ENCODE peak calls at places on chromosome 4, in five cellular contexts. E is HCT116, J is breast epithelium, Z is transverse colon, Y is K562. M is an unnamed sample.

GRCh38 chr4:89111833-89112563 is 665 bp downstream of the TIGD2 start:
- DNase-seq in E (no peak), J (no peak), Z (peak; percentile 25), Y (peak; percentile 32), M (no peak)

GRCh38 chr4:179804440-179804839 is 2362.2 kb upstream of the AGA start:
- DNase-seq in E (no peak), J (no peak), Z (no peak), Y (no peak), M (no peak)

GRCh38 chr4:1104647-1105046 is 8.7 kb downstream of the RNF212 start:
- DNase-seq in E (no peak), J (no peak), Z (no peak), Y (no peak), M (no peak)

GRCh38 chr4:41144812-41145211 is 69.5 kb downstream of the APBB2 start:
- DNase-seq in E (no peak), J (no peak), Z (no peak), Y (no peak), M (no peak)

GRCh38 chr4:145956288-145956890 is 17.8 kb upstream of the ZNF827 start:
- DNase-seq in E (no peak), J (no peak), Z (peak; percentile 30), Y (peak; percentile 51), M (no peak)

GRCh38 chr4:55154933-55155332 is 29.5 kb upstream of the KDR start:
- DNase-seq in E (no peak), J (no peak), Z (no peak), Y (peak; percentile 16), M (no peak)

GRCh38 chr4:79141530-79141929 is 184.3 kb downstream of the NAA11 start:
- DNase-seq in E (no peak), J (no peak), Z (no peak), Y (peak; percentile 11), M (no peak)

GRCh38 chr4:135243960-135244561 is 1042.5 kb upstream of the PABPC4L start:
- DNase-seq in E (no peak), J (no peak), Z (no peak), Y (no peak), M (no peak)

GRCh38 chr4:85565761-85566480 is 91.0 kb downstream of the ARHGAP24 start:
- DNase-seq in E (no peak), J (no peak), Z (no peak), Y (no peak), M (no peak)

GRCh38 chr4:86532851-86533250 is 61.3 kb upstream of the PTPN13 start:
- DNase-seq in E (no peak), J (no peak), Z (no peak), Y (no peak), M (no peak)

GRCh38 chr4:33940281-33940680 is 2304.0 kb downstream of the ARAP2 start:
- DNase-seq in E (no peak), J (no peak), Z (no peak), Y (no peak), M (no peak)

GRCh38 chr4:48698029-48698901 is 81.8 kb downstream of the FRYL start:
- DNase-seq in E (peak; percentile 44), J (no peak), Z (peak; percentile 67), Y (peak; percentile 85), M (no peak)

GRCh38 chr4:105186701-105187158 is 40.1 kb downstream of the TET2 start:
- DNase-seq in E (no peak), J (no peak), Z (no peak), Y (no peak), M (no peak)

GRCh38 chr4:6684656-6685055 is 9.0 kb upstream of the S100P start:
- DNase-seq in E (no peak), J (no peak), Z (no peak), Y (no peak), M (no peak)

GRCh38 chr4:6689506-6689960 is 4.1 kb upstream of the S100P start:
- DNase-seq in E (no peak), J (no peak), Z (peak; percentile 22), Y (no peak), M (no peak)

GRCh38 chr4:6688879-6689505 is 4.7 kb upstream of the S100P start:
- DNase-seq in E (peak; percentile 75), J (peak; percentile 82), Z (peak; percentile 55), Y (peak; percentile 83), M (peak; percentile 59)

GRCh38 chr4:6686104-6686787 is 7.4 kb upstream of the S100P start:
- DNase-seq in E (no peak), J (no peak), Z (no peak), Y (no peak), M (no peak)

DNA sequence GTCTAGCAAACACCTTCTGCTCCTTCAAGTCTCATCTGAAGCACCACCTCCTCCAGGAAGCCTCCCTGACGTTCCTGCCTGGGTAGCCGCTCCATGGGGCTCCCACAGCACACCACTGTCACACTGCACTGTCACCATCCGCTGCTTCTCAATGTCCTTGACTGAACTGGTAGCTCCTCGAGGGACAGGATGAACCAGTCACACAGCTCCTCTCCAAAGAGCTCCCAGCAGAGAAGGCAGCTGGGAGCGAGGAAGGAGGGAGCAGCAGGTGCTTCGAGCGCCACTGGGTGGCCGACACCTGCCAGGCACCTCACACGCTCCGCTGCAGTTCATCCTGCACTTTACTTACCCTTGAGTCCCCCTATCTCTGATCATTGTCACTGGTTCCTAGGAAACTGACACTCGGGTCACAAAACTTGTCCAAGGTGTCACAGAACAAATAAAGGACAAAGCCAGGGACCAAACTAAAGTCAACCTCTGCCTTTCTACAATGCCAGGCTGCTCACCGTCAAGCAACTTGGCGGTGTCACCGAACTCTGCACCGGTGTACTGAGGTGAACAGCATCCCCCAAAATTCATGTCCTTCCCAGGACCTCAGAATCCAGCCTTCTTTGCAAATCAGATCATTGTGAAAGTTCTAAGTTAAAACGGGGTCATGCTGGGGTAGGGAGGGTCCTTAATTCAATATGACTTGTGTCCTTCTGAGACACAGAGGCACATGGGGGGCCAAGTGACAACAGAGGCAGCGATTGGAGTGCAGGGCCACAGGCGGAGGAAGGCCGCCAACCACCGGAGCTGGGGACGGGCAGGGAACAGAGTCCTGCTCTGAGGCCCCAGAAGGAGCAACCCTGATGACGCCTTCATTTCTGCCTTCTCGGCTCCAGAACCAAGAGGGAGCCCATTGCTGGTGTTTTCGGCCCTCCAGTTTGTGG is 5.5 kb upstream of the S100P start:
- DNase-seq in E (no peak), J (peak; percentile 79), Z (no peak), Y (no peak), M (no peak)
- TF ChIP-seq POLR2AphosphoS5 in E (no peak), J (no peak), Z (no peak), Y (no peak), M (no peak)

GRCh38 chr4:185307136-185307950 is 88.4 kb downstream of the LRP2BP start:
- DNase-seq in E (no peak), J (no peak), Z (no peak), Y (no peak), M (peak; percentile 13)
- TF ChIP-seq POLR2A in E (no peak), J (no peak), Z (no peak), Y (no peak), M (no peak)

GRCh38 chr4:99436462-99436861 is 1.3 kb upstream of the ADH7 start:
- DNase-seq in E (no peak), J (no peak), Z (no peak), Y (no peak), M (no peak)
- TF ChIP-seq POLR2AphosphoS5 in E (no peak), J (no peak), Z (no peak), Y (no peak), M (no peak)

DNA sequence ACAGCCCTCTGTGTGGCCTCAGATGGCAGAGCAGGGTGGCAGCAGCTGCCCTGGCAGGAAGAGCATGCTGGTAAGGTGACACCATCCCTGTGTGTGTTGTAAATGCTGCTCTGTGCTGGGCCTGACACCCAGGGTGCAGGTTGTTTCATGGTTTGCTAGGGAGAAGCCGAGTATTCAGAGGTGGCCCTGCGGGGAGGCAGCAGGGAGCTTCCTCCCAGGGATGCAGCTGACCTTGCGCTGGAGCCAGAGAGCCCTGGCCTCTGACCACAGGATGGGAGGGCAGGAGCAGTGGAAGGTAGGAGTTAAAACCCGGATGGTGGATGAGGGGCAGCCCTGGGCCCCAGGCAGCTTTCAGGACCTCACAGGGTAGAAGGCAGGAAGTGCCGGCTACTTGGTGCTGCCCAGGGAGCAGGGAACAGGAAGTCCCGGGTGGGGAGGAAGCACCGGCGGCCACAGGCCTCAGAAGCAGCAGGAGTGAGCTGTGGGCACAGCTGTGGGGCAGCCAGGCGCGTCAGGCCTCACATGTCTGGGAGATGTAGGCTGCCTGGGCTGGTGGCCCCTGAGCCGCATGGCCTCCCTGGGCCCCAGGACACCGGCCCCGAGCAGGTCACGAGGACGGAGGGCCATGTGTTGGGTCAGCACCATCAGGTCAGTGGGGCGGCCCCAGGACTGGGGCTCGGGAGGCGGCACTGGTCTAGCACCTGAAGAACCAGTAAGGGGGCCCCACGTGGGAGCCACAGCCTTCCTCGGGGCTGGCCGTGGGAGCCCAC is 19.1 kb downstream of the SH3BP2 start:
- DNase-seq in E (peak; percentile 16), J (no peak), Z (peak; percentile 85), Y (no peak), M (peak; percentile 74)
- TF ChIP-seq POLR2A in E (peak; percentile 54), J (no peak), Z (peak; percentile 27), Y (no peak), M (peak; percentile 27)

GRCh38 chr4:169996379-169997245 is 29.6 kb downstream of the MFAP3L start:
- DNase-seq in E (no peak), J (no peak), Z (no peak), Y (no peak), M (no peak)
- TF ChIP-seq POLR2AphosphoS5 in E (no peak), J (no peak), Z (no peak), Y (no peak), M (no peak)

GRCh38 chr4:3074846-3075651 is 568 bp downstream of the HTT start:
- DNase-seq in E (peak; percentile 27), J (peak; percentile 63), Z (peak; percentile 64), Y (peak; percentile 85), M (no peak)
- TF ChIP-seq POLR2A in E (no peak), J (no peak), Z (peak; percentile 50), Y (no peak), M (peak; percentile 91)

GRCh38 chr4:73726000-73726399 is 14.4 kb upstream of the CXCL8 start:
- DNase-seq in E (peak; percentile 63), J (no peak), Z (no peak), Y (no peak), M (no peak)
- TF ChIP-seq POLR2AphosphoS5 in E (no peak), J (no peak), Z (no peak), Y (no peak), M (no peak)

DNA sequence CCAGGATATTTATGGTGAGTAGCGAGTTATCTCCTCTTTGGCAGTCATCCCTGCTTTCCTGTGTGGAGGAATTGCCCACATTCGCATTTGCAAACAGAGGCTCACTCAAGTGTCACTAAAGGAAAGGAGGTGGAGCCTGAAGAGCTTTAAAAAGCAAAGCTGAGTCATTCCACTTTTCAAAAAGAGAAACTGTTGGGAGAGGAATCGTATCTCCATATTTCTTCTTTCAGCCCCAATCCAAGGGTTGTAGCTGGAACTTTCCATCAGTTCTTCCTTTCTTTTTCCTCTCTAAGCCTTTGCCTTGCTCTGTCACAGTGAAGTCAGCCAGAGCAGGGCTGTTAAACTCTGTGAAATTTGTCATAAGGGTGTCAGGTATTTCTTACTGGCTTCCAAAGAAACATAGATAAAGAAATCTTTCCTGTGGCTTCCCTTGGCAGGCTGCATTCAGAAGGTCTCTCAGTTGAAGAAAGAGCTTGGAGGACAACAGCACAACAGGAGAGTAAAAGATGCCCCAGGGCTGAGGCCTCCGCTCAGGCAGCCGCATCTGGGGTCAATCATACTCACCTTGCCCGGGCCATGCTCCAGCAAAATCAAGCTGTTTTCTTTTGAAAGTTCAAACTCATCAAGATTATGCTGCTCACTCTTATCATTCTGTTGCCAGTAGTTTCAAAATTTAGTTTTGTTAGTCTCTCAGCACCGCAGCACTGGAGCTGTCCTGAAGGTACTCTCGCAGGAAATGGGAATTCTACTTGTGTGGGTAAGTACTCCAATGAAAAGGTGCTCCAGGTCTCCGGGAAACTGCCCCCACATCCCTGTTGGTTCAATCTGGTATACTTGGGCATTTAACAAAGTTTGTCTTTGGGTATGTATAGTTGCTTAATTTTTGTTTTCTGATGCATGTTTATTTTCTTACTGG is at the start of gene EGF:
- DNase-seq in E (no peak), J (no peak), Z (no peak), Y (peak; percentile 75), M (no peak)
- TF ChIP-seq POLR2A in E (no peak), J (no peak), Z (no peak), Y (no peak), M (no peak)

GRCh38 chr4:184968784-184969201 is 49.5 kb upstream of the HELT start:
- DNase-seq in E (no peak), J (peak; percentile 67), Z (peak; percentile 89), Y (no peak), M (no peak)
- TF ChIP-seq POLR2AphosphoS5 in E (no peak), J (no peak), Z (no peak), Y (no peak), M (no peak)